ENCODE peak calls at places on chromosome 5, in seven cellular contexts. Q is tibial artery, L is dorsolateral prefrontal cortex, E is kidney epithelial cell, J is psoas muscle, H is adrenal gland, V is astrocyte. N is an unnamed sample. For H3K27me3, the result is how much of the 10 kb centered on the place peaks cover.

GRCh38 chr5:65926276-65926761 is at the start of gene ERBIN:
- DNase-seq in H (peak), E (no peak), J (peak), L (peak), Q (peak), V (peak), N (peak)

GRCh38 chr5:28017178-28017577 is 978.8 kb upstream of the CDH9 start:
- DNase-seq in E (no peak), Q (no peak), V (no peak), L (no peak), H (no peak), J (no peak), N (no peak)

GRCh38 chr5:29307498-29307897 is 1886.0 kb upstream of the CDH6 start:
- DNase-seq in E (no peak), V (no peak), Q (no peak), J (no peak), H (no peak), L (no peak), N (no peak)

GRCh38 chr5:56819027-56819881 is 3.9 kb downstream of the MAP3K1 start:
- DNase-seq in Q (no peak), E (no peak), J (no peak), H (no peak), V (peak), L (no peak), N (no peak)

GRCh38 chr5:56108212-56108611 is 113.4 kb upstream of the IL6ST start:
- DNase-seq in V (no peak), Q (no peak), E (no peak), J (no peak), H (no peak), L (no peak), N (no peak)

GRCh38 chr5:176955895-176956294 is 50.7 kb downstream of the UIMC1 start:
- DNase-seq in E (no peak), H (no peak), L (no peak), V (peak), Q (no peak), J (no peak), N (no peak)

GRCh38 chr5:7868427-7868772 is 431 bp downstream of the FASTKD3 start:
- DNase-seq in L (no peak), H (no peak), J (no peak), E (no peak), Q (no peak), V (no peak), N (no peak)

GRCh38 chr5:116502616-116503015 is 72.0 kb downstream of the SEMA6A start:
- DNase-seq in Q (no peak), J (no peak), H (peak), V (peak), L (no peak), E (no peak), N (no peak)

GRCh38 chr5:65199988-65200668 is 281.6 kb downstream of the ADAMTS6 start:
- DNase-seq in V (peak), L (no peak), J (no peak), H (no peak), E (no peak), Q (no peak), N (no peak)

GRCh38 chr5:171607863-171608262 is 177.8 kb upstream of the SMIM23 start:
- DNase-seq in H (no peak), E (no peak), Q (no peak), L (no peak), V (no peak), J (no peak), N (no peak)

GRCh38 chr5:127968998-127969397 is 114.6 kb upstream of the SLC12A2 start:
- DNase-seq in V (no peak), J (no peak), L (no peak), E (no peak), Q (no peak), H (no peak), N (no peak)

GRCh38 chr5:154541553-154541952 is 63.5 kb upstream of the HAND1 start:
- DNase-seq in Q (no peak), J (no peak), V (no peak), L (no peak), H (no peak), E (no peak), N (no peak)
- TF ChIP-seq CTCF in Q (no peak), J (peak), V (no peak), L (no peak), H (no peak), E (no peak), N (no peak)

DNA sequence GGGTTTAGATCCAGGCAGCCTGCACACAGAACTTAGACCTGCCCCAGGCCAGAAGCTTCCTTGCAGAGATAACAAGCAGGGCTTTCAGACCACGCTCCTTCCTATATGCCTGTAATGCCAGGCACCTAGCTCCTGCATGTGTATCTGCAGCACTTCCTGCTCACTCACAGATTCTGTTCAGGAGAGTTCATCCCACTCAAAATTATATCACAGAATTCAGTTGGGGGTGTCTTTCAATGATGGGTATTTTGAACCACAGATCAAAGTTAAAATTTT is 105.8 kb downstream of the SGCD start:
- DNase-seq in H (no peak), J (no peak), V (no peak), E (no peak), Q (no peak), L (no peak), N (no peak)
- H3K27me3 ChIP-seq in H (under half), J (under half), V (under half), E (under half), Q (under half), L (under half), N (under half)

DNA sequence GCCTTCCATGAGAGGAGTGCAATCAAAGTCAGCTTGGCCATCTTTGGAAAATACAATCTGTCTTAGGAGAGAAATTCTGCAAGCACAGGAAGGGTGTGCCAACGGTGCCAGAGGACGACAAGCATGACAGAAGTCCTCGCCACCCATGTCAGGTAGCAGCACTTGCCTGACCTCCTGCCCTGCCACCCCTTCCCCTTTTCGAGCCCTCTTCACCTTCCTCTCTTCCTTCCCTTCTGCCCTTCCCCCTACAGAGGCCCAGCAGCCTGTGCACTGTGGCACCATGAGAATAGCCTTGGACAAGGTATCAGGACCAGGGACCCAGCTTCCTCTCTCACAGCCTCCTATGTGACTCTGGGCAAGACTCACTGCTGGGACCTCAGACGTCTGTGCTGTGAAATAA is 5.3 kb upstream of the UBE2QL1 start:
- DNase-seq in J (no peak), E (no peak), H (no peak), L (no peak), V (no peak), Q (no peak), N (no peak)
- TF ChIP-seq CTCF in J (no peak), E (no peak), H (no peak), L (no peak), V (no peak), Q (no peak), N (no peak)

GRCh38 chr5:30380228-30380627 is 813.3 kb upstream of the CDH6 start:
- DNase-seq in Q (no peak), E (no peak), H (no peak), V (no peak), J (no peak), L (no peak), N (no peak)
- H3K27me3 ChIP-seq in Q (under half), E (under half), H (under half), V (under half), J (under half), L (under half), N (under half)

N was measured in right lobe of liver.